ENCODE peak calls at places on chromosomes 6 and 20, in four cellular contexts. I, C, K and S are unnamed samples.

GRCh38 chr6:75922226-75922625 is 150.2 kb downstream of the IMPG1 start:
- DNase-seq in I (no peak), C (peak; percentile 26), K (no peak), S (no peak)

GRCh38 chr6:68069921-68070709 is 565.0 kb upstream of the ADGRB3 start:
- DNase-seq in I (no peak), C (no peak), K (no peak), S (peak; percentile 49)

GRCh38 chr6:167829513-167829912 is 2.8 kb downstream of the AFDN start:
- DNase-seq in I (no peak), C (no peak), K (no peak), S (no peak)

GRCh38 chr20:36040571-36040970 is 72.2 kb downstream of the CNBD2 start:
- DNase-seq in I (no peak), C (no peak), K (no peak), S (no peak)

GRCh38 chr6:146281963-146282362 is 253.1 kb downstream of the GRM1 start:
- DNase-seq in I (no peak), C (no peak), K (no peak), S (no peak)

GRCh38 chr20:51022803-51023616 is at the start of gene KCNG1:
- DNase-seq in I (peak; percentile 93), C (peak; percentile 56), K (peak; percentile 90), S (peak; percentile 92)

GRCh38 chr20:49905415-49906091 is 9.8 kb downstream of the SPATA2 start:
- DNase-seq in I (no peak), C (no peak), K (no peak), S (no peak)

GRCh38 chr20:44215125-44215524 is 4.6 kb upstream of the OSER1 start:
- DNase-seq in I (peak; percentile 75), C (peak; percentile 73), K (peak; percentile 74), S (peak; percentile 81)

GRCh38 chr20:24785141-24785924 is 163.7 kb upstream of the CST7 start:
- DNase-seq in I (no peak), C (no peak), K (no peak), S (no peak)

GRCh38 chr6:106856227-106856874 is 118.2 kb downstream of the CD24 start:
- DNase-seq in I (no peak), C (no peak), K (no peak), S (no peak)

GRCh38 chr20:23187759-23188158 is 101.6 kb upstream of the CD93 start:
- DNase-seq in I (no peak), C (no peak), K (no peak), S (no peak)

GRCh38 chr20:62576815-62577214 is 65.5 kb upstream of the SLCO4A1 start:
- DNase-seq in I (peak; percentile 78), C (no peak), K (no peak), S (peak; percentile 69)

GRCh38 chr20:57438552-57438951 is 47.4 kb downstream of the RBM38 start:
- DNase-seq in I (no peak), C (no peak), K (no peak), S (no peak)

GRCh38 chr20:56429941-56430340 is 17.9 kb downstream of the CASS4 start:
- DNase-seq in I (no peak), C (no peak), K (no peak), S (no peak)

GRCh38 chr6:123055266-123055665 is 59.2 kb downstream of the CLVS2 start:
- DNase-seq in I (no peak), C (peak; percentile 69), K (peak; percentile 42), S (no peak)

GRCh38 chr6:42120895-42121865 is 21.2 kb downstream of the C6orf132 start:
- DNase-seq in I (no peak), C (no peak), K (no peak), S (no peak)

GRCh38 chr20:62953167-62953838 is 794 bp downstream of the SLC17A9 start:
- DNase-seq in I (no peak), C (no peak), K (no peak), S (no peak)

GRCh38 chr6:149252626-149253025 is 64.9 kb upstream of the TAB2 start:
- DNase-seq in I (no peak), C (no peak), K (no peak), S (no peak)

GRCh38 chr6:7684843-7685242 is 41.1 kb upstream of the BMP6 start:
- DNase-seq in I (peak; percentile 74), C (no peak), K (no peak), S (peak; percentile 84)

GRCh38 chr6:7087491-7087979 is 20.2 kb upstream of the RREB1 start:
- DNase-seq in I (no peak), C (no peak), K (no peak), S (no peak)

GRCh38 chr20:63699466-63700198 is 3.2 kb downstream of the TNFRSF6B start:
- DNase-seq in I (no peak), C (no peak), K (no peak), S (no peak)

GRCh38 chr6:45710304-45710821 is 305.3 kb downstream of the CLIC5 start:
- DNase-seq in I (no peak), C (peak; percentile 72), K (no peak), S (no peak)

GRCh38 chr6:138410972-138411667 is 7.1 kb downstream of the HEBP2 start:
- DNase-seq in I (no peak), C (peak; percentile 85), K (no peak), S (no peak)

GRCh38 chr6:168102093-168102985 is 23.3 kb upstream of the FRMD1 start:
- DNase-seq in I (no peak), C (no peak), K (no peak), S (peak; percentile 52)

GRCh38 chr20:36399147-36399968 is 93.2 kb downstream of the DLGAP4 start:
- DNase-seq in I (peak; percentile 83), C (peak; percentile 28), K (peak; percentile 61), S (peak; percentile 98)

GRCh38 chr6:96812077-96812703 is 25.1 kb downstream of the GPR63 start:
- DNase-seq in I (no peak), C (no peak), K (no peak), S (no peak)

GRCh38 chr6:136290406-136291010 is 862 bp upstream of the BCLAF1 start:
- DNase-seq in I (peak; percentile 70), C (peak; percentile 90), K (peak; percentile 83), S (peak; percentile 70)

GRCh38 chr6:35011096-35012041 is 122.3 kb downstream of the ANKS1A start:
- DNase-seq in I (no peak), C (no peak), K (peak; percentile 54), S (no peak)

GRCh38 chr6:139494376-139495025 is 120.1 kb upstream of the CITED2 start:
- DNase-seq in I (no peak), C (no peak), K (no peak), S (no peak)